ENCODE peak calls at places on chromosomes 2 and 18, in ten cellular contexts. S is upper lobe of right lung; B is GM23338; V is tibial artery; I is kidney; K is A549; L is right lobe of liver; X is nephron progenitor cell; Q is MM.1S; E is CD8-positive, alpha-beta T cell. F is an unnamed sample.

GRCh38 chr2:67476808-67477790 is 80.0 kb downstream of the ETAA1 start:
- DNase-seq in L (no peak), B (peak), K (peak), V (no peak), X (no peak), S (no peak), Q (peak), E (no peak), I (no peak), F (no peak)

GRCh38 chr2:217279571-217279970 is 419.7 kb upstream of the TNP1 start:
- DNase-seq in L (no peak), E (no peak), S (no peak), X (no peak), I (no peak), Q (no peak), B (no peak), K (no peak), V (no peak), F (no peak)

GRCh38 chr18:11518788-11519685 is 90.4 kb upstream of the SLC35G4 start:
- DNase-seq in B (peak), Q (peak), E (no peak), L (peak), X (peak), I (peak), V (no peak), S (no peak), K (peak), F (peak)

GRCh38 chr18:10140461-10140911 is 226.7 kb downstream of the VAPA start:
- DNase-seq in X (no peak), B (peak), E (no peak), K (peak), S (no peak), V (no peak), Q (peak), I (no peak), L (no peak), F (no peak)

GRCh38 chr18:5294113-5294617 is 1.4 kb downstream of the ZBTB14 start:
- DNase-seq in Q (no peak), E (no peak), X (peak), V (peak), K (no peak), L (no peak), I (peak), S (peak), B (no peak), F (no peak)

GRCh38 chr2:39737661-39738060 is 41.4 kb downstream of the THUMPD2 start:
- DNase-seq in I (no peak), X (peak), B (peak), L (no peak), E (no peak), S (no peak), Q (no peak), V (peak), K (no peak), F (no peak)

GRCh38 chr2:189982777-189983394 is 79.6 kb downstream of the MSTN start:
- DNase-seq in Q (peak), B (peak), V (no peak), X (no peak), I (no peak), K (peak), S (no peak), E (no peak), L (no peak), F (no peak)

GRCh38 chr2:197205590-197206215 is 104.9 kb downstream of the ANKRD44 start:
- DNase-seq in Q (no peak), S (no peak), K (no peak), X (no peak), E (peak), V (no peak), B (no peak), L (no peak), I (no peak), F (no peak)

GRCh38 chr2:190382851-190383250 is 25.3 kb upstream of the MFSD6 start:
- DNase-seq in K (peak), X (no peak), Q (peak), I (no peak), E (peak), L (no peak), S (no peak), B (peak), V (no peak), F (peak)

GRCh38 chr2:237886702-237887481 is 27.5 kb downstream of the RAMP1 start:
- DNase-seq in V (peak), K (no peak), E (no peak), B (no peak), X (no peak), L (peak), S (no peak), Q (no peak), I (peak), F (no peak)

GRCh38 chr2:54103454-54104314 is 11.7 kb upstream of the ACYP2 start:
- DNase-seq in L (no peak), K (peak), X (peak), B (peak), Q (peak), E (peak), V (peak), S (no peak), I (peak), F (peak)

GRCh38 chr2:239889641-239890055 is 135.5 kb downstream of the NDUFA10 start:
- DNase-seq in S (no peak), V (peak), B (no peak), E (no peak), I (peak), Q (no peak), X (no peak), K (no peak), L (no peak), F (no peak)

GRCh38 chr2:224410946-224411561 is 9.1 kb upstream of the FAM124B start:
- DNase-seq in X (no peak), E (no peak), I (no peak), K (no peak), V (no peak), B (no peak), S (no peak), Q (no peak), L (no peak), F (no peak)

GRCh38 chr2:119177171-119177837 is 18.8 kb upstream of the C1QL2 start:
- DNase-seq in V (no peak), I (no peak), X (no peak), E (no peak), K (no peak), B (no peak), S (no peak), L (no peak), Q (no peak), F (no peak)

GRCh38 chr2:218569661-218570500 is 1.2 kb downstream of the CNOT9 start:
- DNase-seq in B (peak), V (no peak), E (peak), X (no peak), I (no peak), S (no peak), K (no peak), L (no peak), Q (peak), F (peak)

GRCh38 chr2:219430633-219431615 is 3.7 kb upstream of the SPEG start:
- DNase-seq in B (peak), X (no peak), Q (no peak), K (no peak), I (no peak), L (no peak), E (no peak), V (peak), S (peak), F (no peak)

GRCh38 chr2:150320623-150321022 is 166.8 kb downstream of the RND3 start:
- DNase-seq in Q (no peak), I (no peak), L (no peak), V (no peak), K (no peak), S (no peak), B (no peak), X (no peak), E (no peak), F (no peak)

GRCh38 chr2:24365051-24365450 is 4.7 kb upstream of the ITSN2 start:
- DNase-seq in E (no peak), V (peak), I (peak), Q (no peak), S (peak), X (no peak), L (peak), B (no peak), K (no peak), F (peak)

GRCh38 chr2:3379647-3380534 is at the start of gene TRAPPC12:
- DNase-seq in X (peak), B (peak), K (peak), V (peak), E (peak), S (peak), I (peak), Q (peak), L (peak), F (peak)
- TF ChIP-seq CTCF in X (no peak), B (peak), K (peak), V (no peak), E (peak), S (peak), I (no peak), Q (peak), L (no peak), F (peak)

GRCh38 chr2:154623819-154624218 is 74.7 kb upstream of the KCNJ3 start:
- DNase-seq in L (no peak), E (no peak), B (peak), V (no peak), S (no peak), K (peak), Q (peak), I (no peak), X (peak), F (peak)
- TF ChIP-seq CTCF in L (peak), E (no peak), B (peak), V (peak), S (peak), K (peak), Q (peak), I (peak), X (peak), F (peak)

DNA sequence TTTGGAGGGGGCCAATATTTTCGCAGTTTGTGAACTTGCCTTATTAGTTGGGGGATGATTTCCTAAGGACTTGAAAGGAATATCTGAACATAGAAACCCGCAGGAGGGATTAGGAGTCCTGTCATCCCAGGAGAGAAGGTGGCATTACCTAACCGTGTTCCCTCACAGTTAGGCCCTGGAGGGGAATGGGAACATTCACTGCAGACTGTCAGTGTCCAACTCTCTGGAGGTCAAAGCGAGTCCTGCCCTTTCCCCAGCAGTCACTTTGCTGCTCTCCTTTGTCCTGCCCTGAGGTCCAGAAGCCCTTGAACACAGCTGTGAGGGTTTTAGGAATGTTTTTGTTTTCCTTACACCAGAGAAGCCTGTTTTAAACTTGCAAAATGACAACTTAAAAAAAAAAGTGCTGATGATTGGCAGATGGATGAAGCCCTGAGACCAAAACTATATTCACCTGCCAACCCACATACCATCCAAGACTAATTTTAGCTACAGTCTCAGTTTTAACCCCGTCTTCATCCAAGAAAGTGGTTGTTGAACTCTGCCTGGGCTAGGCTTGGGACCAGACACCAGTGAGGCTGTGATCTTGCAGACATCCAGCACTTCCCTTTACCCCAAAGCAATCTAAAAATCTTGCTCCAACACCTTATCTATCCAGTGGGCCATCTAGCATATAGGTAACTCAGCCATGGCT is 90.5 kb upstream of the MEX3C start:
- DNase-seq in L (no peak), X (no peak), K (no peak), B (no peak), S (no peak), E (no peak), Q (no peak), I (no peak), V (no peak), F (no peak)
- TF ChIP-seq CTCF in L (no peak), X (no peak), K (no peak), B (no peak), S (no peak), E (no peak), Q (no peak), I (no peak), V (no peak), F (no peak)

DNA sequence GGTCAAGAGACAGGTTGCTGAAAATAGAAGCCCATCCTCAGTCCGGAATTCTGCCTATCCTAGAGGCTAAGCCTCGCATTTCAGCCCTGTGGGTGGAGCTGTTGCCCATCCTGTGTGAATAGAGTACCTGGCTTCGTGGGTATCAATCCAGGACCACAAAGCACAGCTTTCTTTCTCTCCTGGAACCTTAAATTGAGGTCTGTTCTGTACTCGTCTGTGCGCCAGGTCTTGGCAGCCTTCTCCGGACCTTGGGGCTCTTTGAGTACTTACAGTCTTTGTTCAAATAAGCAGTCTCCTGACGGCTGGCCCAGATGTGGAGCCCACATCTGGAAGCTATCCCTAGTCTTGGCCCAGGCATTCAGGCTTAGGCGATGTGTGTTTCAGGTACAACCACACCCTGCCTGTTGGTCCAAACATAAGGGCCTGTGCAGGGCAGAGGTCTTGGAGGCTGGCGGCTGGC is 294.3 kb downstream of the BCL2 start:
- DNase-seq in B (peak), X (peak), I (no peak), K (no peak), L (no peak), V (no peak), E (no peak), S (no peak), Q (peak), F (no peak)
- TF ChIP-seq CTCF in B (peak), X (peak), I (peak), K (no peak), L (peak), V (no peak), E (no peak), S (peak), Q (peak), F (peak)

DNA sequence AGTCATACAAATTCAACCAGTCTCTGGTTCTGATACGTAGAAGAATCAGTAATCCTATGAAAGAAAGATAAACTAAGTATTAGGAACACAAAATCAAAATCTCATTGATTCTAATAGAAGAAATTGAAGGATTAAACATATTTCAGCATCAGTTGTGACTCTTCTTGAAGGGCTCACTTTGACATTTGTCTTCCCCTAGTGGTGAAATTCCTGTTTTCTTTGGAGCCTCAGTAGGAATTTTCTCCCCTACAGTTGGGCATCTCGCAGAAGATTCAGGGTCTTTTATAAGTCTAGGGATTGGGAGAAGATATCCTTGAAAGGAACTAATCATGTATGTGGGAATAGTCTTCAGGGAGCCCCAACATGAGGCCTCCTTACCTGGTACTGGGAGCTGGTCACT is 2.8 kb upstream of the CRYGB start:
- DNase-seq in X (no peak), B (peak), Q (no peak), V (no peak), K (no peak), E (no peak), S (no peak), I (no peak), L (no peak), F (no peak)
- TF ChIP-seq CTCF in X (no peak), B (peak), Q (no peak), V (no peak), K (no peak), E (no peak), S (no peak), I (no peak), L (no peak), F (no peak)

GRCh38 chr2:13581471-13581870 is 864.7 kb downstream of the TRIB2 start:
- DNase-seq in V (no peak), I (no peak), K (no peak), Q (no peak), E (no peak), X (peak), L (no peak), B (peak), S (no peak), F (no peak)
- TF ChIP-seq CTCF in V (no peak), I (no peak), K (no peak), Q (no peak), E (no peak), X (no peak), L (no peak), B (peak), S (no peak), F (peak)

DNA sequence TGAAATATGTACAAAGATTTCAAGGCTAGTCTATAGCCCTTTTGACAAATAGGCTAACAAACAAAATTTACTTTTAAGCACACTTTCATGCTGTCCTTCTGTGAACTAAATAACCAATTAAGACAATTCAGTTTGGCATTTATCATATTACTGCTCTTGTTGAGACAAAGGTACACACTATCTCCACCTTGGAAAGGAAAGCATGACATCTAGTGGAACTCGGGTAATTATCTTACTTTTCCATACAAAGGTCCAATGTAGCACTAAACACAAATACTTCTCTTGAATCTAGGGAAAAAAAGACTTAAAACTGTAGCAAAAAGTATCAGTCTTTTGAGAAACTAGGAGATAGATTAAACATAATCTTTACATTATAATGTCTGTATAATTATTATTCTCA is 125.0 kb upstream of the CD226 start:
- DNase-seq in V (no peak), K (no peak), E (no peak), I (no peak), S (no peak), L (no peak), Q (no peak), X (no peak), B (no peak), F (peak)
- TF ChIP-seq CTCF in V (no peak), K (peak), E (peak), I (no peak), S (peak), L (no peak), Q (peak), X (no peak), B (peak), F (peak)

F was measured in LNCaP clone FGC.